ENCODE peak calls at places on chromosomes 1 and 21, in four cellular contexts. One of them, this sample, is unnamed.

GRCh38 chr1:53393325-53393792 is 65.5 kb upstream of the LRP8 start:
- DNase-seq in progenitor cell of endocrine pancreas: peak; percentile 87
- DNase-seq in effector memory CD8-positive, alpha-beta T cell: peak; percentile 63
- DNase-seq in RPMI8226: peak; percentile 72
- DNase-seq in this sample: peak; percentile 92

GRCh38 chr1:165857046-165857801 is 29.8 kb downstream of the UCK2 start:
- DNase-seq in progenitor cell of endocrine pancreas: no peak
- DNase-seq in effector memory CD8-positive, alpha-beta T cell: no peak
- DNase-seq in RPMI8226: no peak
- DNase-seq in this sample: no peak

GRCh38 chr1:6044481-6045109 is 1.1 kb upstream of the KCNAB2 start:
- DNase-seq in effector memory CD8-positive, alpha-beta T cell: no peak
- DNase-seq in RPMI8226: no peak
- DNase-seq in progenitor cell of endocrine pancreas: no peak
- DNase-seq in this sample: no peak

GRCh38 chr1:46466477-46467182 is 23.0 kb upstream of the DMBX1 start:
- DNase-seq in effector memory CD8-positive, alpha-beta T cell: no peak
- DNase-seq in progenitor cell of endocrine pancreas: no peak
- DNase-seq in RPMI8226: no peak
- DNase-seq in this sample: peak; percentile 74

GRCh38 chr1:231315887-231316286 is 21.8 kb downstream of the EXOC8 start:
- DNase-seq in RPMI8226: peak; percentile 64
- DNase-seq in progenitor cell of endocrine pancreas: no peak
- DNase-seq in effector memory CD8-positive, alpha-beta T cell: peak; percentile 20
- DNase-seq in this sample: peak; percentile 41

GRCh38 chr1:206761369-206761768 is 9.2 kb upstream of the IL19 start:
- DNase-seq in effector memory CD8-positive, alpha-beta T cell: no peak
- DNase-seq in RPMI8226: no peak
- DNase-seq in progenitor cell of endocrine pancreas: no peak
- DNase-seq in this sample: peak; percentile 21

GRCh38 chr1:53478186-53478585 is 19.0 kb downstream of the DMRTB1 start:
- DNase-seq in effector memory CD8-positive, alpha-beta T cell: no peak
- DNase-seq in RPMI8226: no peak
- DNase-seq in progenitor cell of endocrine pancreas: no peak
- DNase-seq in this sample: no peak

GRCh38 chr1:161019767-161020572 is 982 bp downstream of the F11R start:
- DNase-seq in effector memory CD8-positive, alpha-beta T cell: no peak
- DNase-seq in RPMI8226: no peak
- DNase-seq in progenitor cell of endocrine pancreas: no peak
- DNase-seq in this sample: peak; percentile 23

GRCh38 chr21:41186763-41187536 is 19.0 kb downstream of the BACE2 start:
- DNase-seq in effector memory CD8-positive, alpha-beta T cell: no peak
- DNase-seq in RPMI8226: no peak
- DNase-seq in progenitor cell of endocrine pancreas: no peak
- DNase-seq in this sample: no peak

GRCh38 chr1:67817319-67817718 is 15.9 kb downstream of the GNG12 start:
- DNase-seq in effector memory CD8-positive, alpha-beta T cell: no peak
- DNase-seq in RPMI8226: no peak
- DNase-seq in progenitor cell of endocrine pancreas: no peak
- DNase-seq in this sample: no peak

GRCh38 chr1:179937668-179938259 is 16.8 kb upstream of the CEP350 start:
- DNase-seq in effector memory CD8-positive, alpha-beta T cell: no peak
- DNase-seq in RPMI8226: no peak
- DNase-seq in progenitor cell of endocrine pancreas: no peak
- DNase-seq in this sample: no peak

GRCh38 chr21:41578708-41579107 is 70.8 kb upstream of the TMPRSS2 start:
- DNase-seq in RPMI8226: no peak
- DNase-seq in progenitor cell of endocrine pancreas: no peak
- DNase-seq in effector memory CD8-positive, alpha-beta T cell: no peak
- DNase-seq in this sample: no peak

GRCh38 chr1:64480999-64481772 is 11.3 kb downstream of the CACHD1 start:
- DNase-seq in effector memory CD8-positive, alpha-beta T cell: no peak
- DNase-seq in RPMI8226: no peak
- DNase-seq in progenitor cell of endocrine pancreas: no peak
- DNase-seq in this sample: no peak

GRCh38 chr1:243580072-243580471 is 270.0 kb downstream of the AKT3 start:
- DNase-seq in effector memory CD8-positive, alpha-beta T cell: no peak
- DNase-seq in progenitor cell of endocrine pancreas: no peak
- DNase-seq in RPMI8226: no peak
- DNase-seq in this sample: no peak

GRCh38 chr1:42335809-42336518 is 929 bp upstream of the FOXJ3 start:
- DNase-seq in effector memory CD8-positive, alpha-beta T cell: no peak
- DNase-seq in progenitor cell of endocrine pancreas: no peak
- DNase-seq in RPMI8226: no peak
- DNase-seq in this sample: peak; percentile 63

GRCh38 chr1:167071286-167071685 is 18.9 kb downstream of the GPA33 start:
- DNase-seq in RPMI8226: no peak
- DNase-seq in progenitor cell of endocrine pancreas: no peak
- DNase-seq in effector memory CD8-positive, alpha-beta T cell: no peak
- DNase-seq in this sample: no peak

GRCh38 chr1:85836736-85837135 is 128.5 kb upstream of the ZNHIT6 start:
- DNase-seq in progenitor cell of endocrine pancreas: no peak
- DNase-seq in effector memory CD8-positive, alpha-beta T cell: no peak
- DNase-seq in RPMI8226: no peak
- DNase-seq in this sample: no peak

GRCh38 chr21:31075844-31076243 is 37.6 kb upstream of the KRTAP19-8 start:
- DNase-seq in effector memory CD8-positive, alpha-beta T cell: no peak
- DNase-seq in progenitor cell of endocrine pancreas: no peak
- DNase-seq in RPMI8226: no peak
- DNase-seq in this sample: no peak

GRCh38 chr1:241606544-241606943 is 33.6 kb downstream of the CHML start:
- DNase-seq in progenitor cell of endocrine pancreas: no peak
- DNase-seq in RPMI8226: no peak
- DNase-seq in effector memory CD8-positive, alpha-beta T cell: no peak
- DNase-seq in this sample: no peak

GRCh38 chr1:30743584-30744059 is 14.0 kb downstream of the LAPTM5 start:
- DNase-seq in RPMI8226: peak; percentile 89
- DNase-seq in progenitor cell of endocrine pancreas: no peak
- DNase-seq in effector memory CD8-positive, alpha-beta T cell: peak; percentile 71
- DNase-seq in this sample: no peak

GRCh38 chr1:172269644-172270043 is 150.8 kb upstream of the C1orf105 start:
- DNase-seq in RPMI8226: no peak
- DNase-seq in effector memory CD8-positive, alpha-beta T cell: no peak
- DNase-seq in progenitor cell of endocrine pancreas: no peak
- DNase-seq in this sample: no peak